ENCODE peak calls at places on chromosome 16, in five cellular contexts. One of them, this sample, is unnamed.

GRCh38 chr16:19542138-19542821 is 13.2 kb upstream of the VPS35L start:
- DNase-seq in GM10248: no peak
- DNase-seq in PC-9: no peak
- DNase-seq in heart right ventricle: no peak
- DNase-seq in body of pancreas: no peak
- DNase-seq in this sample: no peak

GRCh38 chr16:27214084-27214961 is 11.0 kb downstream of the KDM8 start:
- DNase-seq in GM10248: no peak
- DNase-seq in heart right ventricle: no peak
- DNase-seq in body of pancreas: peak
- DNase-seq in PC-9: no peak
- DNase-seq in this sample: no peak

GRCh38 chr16:62665269-62665668 is 629.0 kb upstream of the CDH8 start:
- DNase-seq in body of pancreas: no peak
- DNase-seq in PC-9: no peak
- DNase-seq in GM10248: no peak
- DNase-seq in heart right ventricle: no peak
- DNase-seq in this sample: no peak

GRCh38 chr16:78987676-78988075 is 612.9 kb downstream of the MAF start:
- DNase-seq in body of pancreas: no peak
- DNase-seq in GM10248: no peak
- DNase-seq in PC-9: peak
- DNase-seq in heart right ventricle: no peak
- DNase-seq in this sample: peak

GRCh38 chr16:14284930-14285541 is 213.9 kb downstream of the MRTFB start:
- DNase-seq in heart right ventricle: no peak
- DNase-seq in PC-9: peak
- DNase-seq in GM10248: peak
- DNase-seq in body of pancreas: peak
- DNase-seq in this sample: peak

GRCh38 chr16:89201467-89202377 is 1.4 kb upstream of the SLC22A31 start:
- DNase-seq in PC-9: peak
- DNase-seq in GM10248: peak
- DNase-seq in body of pancreas: peak
- DNase-seq in heart right ventricle: peak
- DNase-seq in this sample: peak

GRCh38 chr16:676565-677297 is 1.3 kb downstream of the RHBDL1 start:
- DNase-seq in body of pancreas: no peak
- DNase-seq in PC-9: peak
- DNase-seq in GM10248: no peak
- DNase-seq in heart right ventricle: no peak
- DNase-seq in this sample: peak

GRCh38 chr16:81293909-81294802 is 20.6 kb upstream of the GAN start:
- DNase-seq in PC-9: no peak
- DNase-seq in body of pancreas: no peak
- DNase-seq in heart right ventricle: no peak
- DNase-seq in GM10248: no peak
- DNase-seq in this sample: no peak

GRCh38 chr16:22314661-22315626 is 17.7 kb downstream of the POLR3E start:
- DNase-seq in GM10248: no peak
- DNase-seq in PC-9: no peak
- DNase-seq in heart right ventricle: no peak
- DNase-seq in body of pancreas: no peak
- DNase-seq in this sample: no peak

GRCh38 chr16:29683543-29684090 is 4.6 kb downstream of the QPRT start:
- DNase-seq in GM10248: no peak
- DNase-seq in body of pancreas: no peak
- DNase-seq in heart right ventricle: no peak
- DNase-seq in PC-9: no peak
- DNase-seq in this sample: no peak

GRCh38 chr16:67967183-67967955 is 1.1 kb downstream of the SLC12A4 start:
- DNase-seq in heart right ventricle: no peak
- DNase-seq in GM10248: no peak
- DNase-seq in PC-9: no peak
- DNase-seq in body of pancreas: no peak
- DNase-seq in this sample: peak

GRCh38 chr16:65069090-65069489 is 52.8 kb downstream of the CDH11 start:
- DNase-seq in body of pancreas: no peak
- DNase-seq in heart right ventricle: no peak
- DNase-seq in GM10248: no peak
- DNase-seq in PC-9: no peak
- DNase-seq in this sample: no peak

GRCh38 chr16:3669067-3669466 is 14.6 kb downstream of the DNASE1 start:
- DNase-seq in GM10248: no peak
- DNase-seq in heart right ventricle: no peak
- DNase-seq in body of pancreas: no peak
- DNase-seq in PC-9: no peak
- DNase-seq in this sample: no peak

GRCh38 chr16:19938536-19938935 is 53.9 kb upstream of the GPRC5B start:
- DNase-seq in GM10248: no peak
- DNase-seq in body of pancreas: no peak
- DNase-seq in heart right ventricle: no peak
- DNase-seq in PC-9: no peak
- DNase-seq in this sample: no peak

GRCh38 chr16:88737298-88738166 is 31.2 kb downstream of the CTU2 start:
- DNase-seq in body of pancreas: peak
- DNase-seq in heart right ventricle: peak
- DNase-seq in GM10248: peak
- DNase-seq in PC-9: peak
- DNase-seq in this sample: peak

GRCh38 chr16:88835818-88836217 is 20.9 kb downstream of the GALNS start:
- DNase-seq in GM10248: no peak
- DNase-seq in PC-9: no peak
- DNase-seq in heart right ventricle: no peak
- DNase-seq in body of pancreas: no peak
- DNase-seq in this sample: no peak

GRCh38 chr16:74666010-74666421 is 661 bp downstream of the RFWD3 start:
- DNase-seq in heart right ventricle: no peak
- DNase-seq in PC-9: no peak
- DNase-seq in body of pancreas: no peak
- DNase-seq in GM10248: no peak
- DNase-seq in this sample: no peak

GRCh38 chr16:87322833-87323726 is 5.9 kb upstream of the C16orf95 start:
- DNase-seq in PC-9: no peak
- DNase-seq in GM10248: no peak
- DNase-seq in body of pancreas: no peak
- DNase-seq in heart right ventricle: no peak
- DNase-seq in this sample: no peak

GRCh38 chr16:31135535-31136286 is at the start of gene PRSS8:
- DNase-seq in body of pancreas: peak
- DNase-seq in PC-9: peak
- DNase-seq in GM10248: no peak
- DNase-seq in heart right ventricle: no peak
- DNase-seq in this sample: peak

GRCh38 chr16:919658-920631 is 50.8 kb downstream of the LMF1 start:
- DNase-seq in PC-9: no peak
- DNase-seq in body of pancreas: no peak
- DNase-seq in heart right ventricle: peak
- DNase-seq in GM10248: no peak
- DNase-seq in this sample: no peak

GRCh38 chr16:87626401-87626800 is 24.1 kb downstream of the JPH3 start:
- DNase-seq in body of pancreas: no peak
- DNase-seq in heart right ventricle: no peak
- DNase-seq in PC-9: no peak
- DNase-seq in GM10248: no peak
- DNase-seq in this sample: no peak

GRCh38 chr16:53695070-53695469 is 8.6 kb downstream of the RPGRIP1L start:
- DNase-seq in PC-9: no peak
- DNase-seq in heart right ventricle: no peak
- DNase-seq in body of pancreas: no peak
- DNase-seq in GM10248: no peak
- DNase-seq in this sample: no peak

GRCh38 chr16:50252874-50253510 is 13.4 kb upstream of the ADCY7 start:
- DNase-seq in heart right ventricle: no peak
- DNase-seq in PC-9: no peak
- DNase-seq in body of pancreas: no peak
- DNase-seq in GM10248: no peak
- DNase-seq in this sample: no peak

GRCh38 chr16:10297341-10298006 is 88.4 kb upstream of the ATF7IP2 start:
- DNase-seq in GM10248: peak
- DNase-seq in body of pancreas: no peak
- DNase-seq in heart right ventricle: no peak
- DNase-seq in PC-9: no peak
- DNase-seq in this sample: no peak

GRCh38 chr16:73735018-73735417 is 561.6 kb upstream of the PSMD7 start:
- DNase-seq in body of pancreas: no peak
- DNase-seq in GM10248: no peak
- DNase-seq in PC-9: no peak
- DNase-seq in heart right ventricle: no peak
- DNase-seq in this sample: peak

GRCh38 chr16:27230562-27230991 is 27.3 kb downstream of the KDM8 start:
- DNase-seq in heart right ventricle: no peak
- DNase-seq in body of pancreas: no peak
- DNase-seq in GM10248: no peak
- DNase-seq in PC-9: no peak
- DNase-seq in this sample: no peak

GRCh38 chr16:24700549-24701392 is 28.7 kb upstream of the TNRC6A start:
- DNase-seq in PC-9: peak
- DNase-seq in heart right ventricle: peak
- DNase-seq in GM10248: no peak
- DNase-seq in body of pancreas: peak
- DNase-seq in this sample: peak

GRCh38 chr16:30700491-30700890 is 1.5 kb downstream of the SRCAP start:
- DNase-seq in GM10248: no peak
- DNase-seq in body of pancreas: no peak
- DNase-seq in heart right ventricle: peak
- DNase-seq in PC-9: no peak
- DNase-seq in this sample: no peak

GRCh38 chr16:26645629-26646028 is 421.1 kb upstream of the C16orf82 start:
- DNase-seq in GM10248: no peak
- DNase-seq in heart right ventricle: no peak
- DNase-seq in PC-9: no peak
- DNase-seq in body of pancreas: no peak
- DNase-seq in this sample: no peak

DNA sequence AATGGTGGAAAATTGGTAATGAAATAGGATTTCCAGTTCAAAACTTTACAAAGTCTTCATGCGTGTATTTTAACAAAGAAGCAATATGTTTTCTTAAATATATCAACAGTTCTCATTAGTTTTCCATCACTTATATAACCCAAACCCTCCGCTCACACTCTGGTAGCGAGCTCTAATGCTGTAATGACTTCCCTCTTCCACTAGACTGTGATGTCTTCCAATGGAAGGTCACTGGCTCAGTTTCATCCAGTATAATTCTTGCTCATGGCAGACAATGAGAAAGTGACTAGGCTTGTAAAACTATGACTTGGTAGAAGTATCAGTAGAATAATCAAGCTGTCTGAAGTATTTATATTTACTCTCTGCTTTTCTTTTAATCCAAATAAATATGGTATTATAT is 32.8 kb downstream of the NETO2 start:
- DNase-seq in PC-9: no peak
- DNase-seq in body of pancreas: no peak
- DNase-seq in GM10248: no peak
- DNase-seq in heart right ventricle: no peak
- DNase-seq in this sample: no peak
- TF ChIP-seq CTCF in PC-9: no peak
- TF ChIP-seq CTCF in body of pancreas: no peak
- TF ChIP-seq CTCF in GM10248: no peak
- TF ChIP-seq CTCF in heart right ventricle: no peak
- TF ChIP-seq CTCF in this sample: peak

DNA sequence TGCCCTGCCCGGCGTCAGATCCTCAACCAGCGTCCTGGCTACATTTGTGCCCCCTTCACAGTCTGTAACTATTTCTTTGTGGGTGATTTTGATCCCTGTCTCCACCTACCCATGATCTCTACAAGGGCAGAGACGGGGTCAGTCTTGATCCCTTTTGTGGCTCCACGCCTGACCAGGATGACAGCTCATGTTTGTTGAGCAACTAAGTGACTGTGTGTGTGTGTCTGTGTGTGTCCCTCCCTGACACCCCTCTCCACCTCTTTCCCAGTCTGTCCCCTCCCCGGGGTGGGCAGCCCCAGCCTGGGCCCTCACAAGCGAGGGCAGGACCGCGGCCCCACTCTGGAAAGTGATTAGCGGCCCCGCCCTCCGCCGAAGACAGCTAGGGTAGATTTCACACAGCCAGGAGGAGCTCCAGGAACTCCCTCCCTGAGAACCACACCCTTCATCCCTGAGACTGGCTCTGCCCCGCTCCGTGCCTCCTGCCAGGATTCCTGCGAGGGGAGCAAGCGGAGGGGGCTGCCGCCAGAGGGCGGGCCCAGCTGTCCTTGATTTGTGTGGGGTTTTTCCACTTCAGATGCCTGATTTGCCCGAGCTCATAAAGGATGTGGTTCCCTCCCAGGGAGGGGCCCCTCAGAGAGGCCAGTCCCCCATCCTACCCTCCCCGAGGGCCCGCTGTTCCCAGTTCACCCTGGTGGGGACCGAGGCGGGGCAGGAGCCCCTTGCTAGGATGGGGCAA is 5.3 kb upstream of the HS3ST6 start:
- DNase-seq in GM10248: no peak
- DNase-seq in PC-9: peak
- DNase-seq in heart right ventricle: no peak
- DNase-seq in body of pancreas: no peak
- DNase-seq in this sample: peak
- TF ChIP-seq CTCF in GM10248: peak
- TF ChIP-seq CTCF in PC-9: peak
- TF ChIP-seq CTCF in heart right ventricle: peak
- TF ChIP-seq CTCF in body of pancreas: no peak
- TF ChIP-seq CTCF in this sample: peak

GRCh38 chr16:12340151-12340733 is 363.7 kb downstream of the SNX29 start:
- DNase-seq in body of pancreas: peak
- DNase-seq in PC-9: peak
- DNase-seq in GM10248: peak
- DNase-seq in heart right ventricle: no peak
- DNase-seq in this sample: peak
- TF ChIP-seq CTCF in body of pancreas: peak
- TF ChIP-seq CTCF in PC-9: peak
- TF ChIP-seq CTCF in GM10248: peak
- TF ChIP-seq CTCF in heart right ventricle: peak
- TF ChIP-seq CTCF in this sample: peak

DNA sequence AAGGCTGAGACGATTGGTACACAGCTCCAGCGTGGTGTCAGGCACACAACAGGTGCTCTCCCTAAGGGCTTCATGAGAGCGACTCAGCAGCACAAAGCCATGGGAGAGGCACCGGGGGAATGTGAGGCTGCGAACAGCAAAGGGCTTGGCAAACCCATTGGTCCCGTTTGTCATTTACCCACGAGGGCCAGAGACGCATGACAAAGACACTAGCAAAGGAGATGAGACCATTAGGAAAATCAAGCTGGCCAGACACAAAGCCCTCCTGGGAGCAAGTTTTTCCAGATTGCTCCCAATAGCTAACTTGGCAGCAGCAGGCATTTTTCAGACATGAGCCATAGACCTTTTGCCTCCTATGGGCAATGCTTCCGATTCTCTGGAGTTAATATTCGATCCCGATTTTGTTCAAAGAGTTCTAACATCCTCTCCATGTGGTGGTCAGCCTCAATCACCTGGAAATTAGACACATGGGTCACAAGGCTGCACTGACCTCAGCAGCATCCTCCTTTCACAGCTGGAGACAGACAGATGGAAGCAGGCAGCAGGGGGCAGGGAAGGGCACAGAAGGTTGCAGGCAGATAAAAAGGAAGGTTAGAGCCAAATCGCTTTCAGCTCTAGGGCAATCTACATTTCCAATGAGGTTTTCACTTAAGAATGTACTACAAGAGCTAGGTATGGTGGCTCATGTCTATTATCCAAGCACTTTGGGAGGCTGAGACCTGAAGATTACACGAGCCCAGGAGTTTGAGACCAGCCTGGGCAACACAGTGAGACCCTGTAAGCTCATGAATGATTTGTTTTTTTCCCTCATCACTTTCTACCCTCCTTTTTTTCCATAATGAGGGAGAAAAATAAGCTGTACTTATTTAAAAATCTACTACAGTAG is 38.1 kb downstream of the TK2 start:
- DNase-seq in GM10248: no peak
- DNase-seq in heart right ventricle: no peak
- DNase-seq in body of pancreas: peak
- DNase-seq in PC-9: peak
- DNase-seq in this sample: peak
- TF ChIP-seq CTCF in GM10248: no peak
- TF ChIP-seq CTCF in heart right ventricle: peak
- TF ChIP-seq CTCF in body of pancreas: no peak
- TF ChIP-seq CTCF in PC-9: no peak
- TF ChIP-seq CTCF in this sample: no peak